ENCODE peak calls at places on chromosome 12, in five cellular contexts. N is ELR; Q is stimulated activated CD4-positive, alpha-beta T cell treated with anti-CD3 and anti-CD28 coated beads, Interleukin-1b, Interleukin-23, amount 100 ng/mL, for 24 hours; L is germinal center; V is lung. A is an unnamed sample.
A peak's percentile ranks its signal among the peaks of the same experiment; 100 is the strongest.

GRCh38 chr12:50520808-50521207 is 16.0 kb downstream of the DIP2B start:
- DNase-seq in V (no peak), N (no peak), Q (no peak), L (no peak), A (no peak)

GRCh38 chr12:24591079-24591626 is 357.7 kb downstream of the BCAT1 start:
- DNase-seq in N (no peak), Q (no peak), L (no peak), V (no peak), A (no peak)

GRCh38 chr12:75943730-75944096 is 87.9 kb downstream of the PHLDA1 start:
- DNase-seq in V (no peak), Q (no peak), L (no peak), N (no peak), A (no peak)

GRCh38 chr12:124563401-124563800 is 4.0 kb downstream of the NCOR2 start:
- DNase-seq in V (no peak), L (no peak), Q (no peak), N (no peak), A (no peak)

GRCh38 chr12:18824287-18824686 is 86.4 kb downstream of the CAPZA3 start:
- DNase-seq in N (no peak), L (no peak), V (no peak), Q (no peak), A (no peak)

GRCh38 chr12:4089147-4089606 is 184.4 kb upstream of the CCND2 start:
- DNase-seq in L (no peak), Q (no peak), V (no peak), N (no peak), A (no peak)

GRCh38 chr12:124853781-124854636 is 9.7 kb downstream of the SCARB1 start:
- DNase-seq in Q (no peak), L (no peak), N (no peak), V (no peak), A (no peak)

GRCh38 chr12:117850048-117850447 is 118.7 kb downstream of the KSR2 start:
- DNase-seq in V (no peak), N (peak; percentile 66), L (peak; percentile 45), Q (no peak), A (no peak)

GRCh38 chr12:111406474-111407370 is 999 bp downstream of the SH2B3 start:
- DNase-seq in Q (no peak), V (no peak), N (no peak), L (peak; percentile 52), A (no peak)

GRCh38 chr12:32305163-32305562 is 94.2 kb upstream of the FGD4 start:
- DNase-seq in N (no peak), V (no peak), L (no peak), Q (no peak), A (no peak)

GRCh38 chr12:66290716-66291200 is 11.5 kb upstream of the HELB start:
- DNase-seq in V (no peak), L (no peak), Q (no peak), N (no peak), A (no peak)

GRCh38 chr12:76085159-76085868 is 829 bp upstream of the NAP1L1 start:
- DNase-seq in Q (peak; percentile 21), N (peak; percentile 70), L (no peak), V (no peak), A (no peak)

GRCh38 chr12:2824541-2824940 is 10.3 kb downstream of the NRIP2 start:
- DNase-seq in V (no peak), Q (no peak), N (no peak), L (no peak), A (no peak)

GRCh38 chr12:113310489-113310888 is 24.4 kb downstream of the SLC8B1 start:
- DNase-seq in N (peak; percentile 41), Q (no peak), L (no peak), V (no peak), A (no peak)

GRCh38 chr12:48580831-48581230 is 11.0 kb upstream of the LALBA start:
- DNase-seq in L (no peak), Q (no peak), N (no peak), V (no peak), A (no peak)

A was measured in DMS 273 treated with DMSO at 0.1 percent for 48 hours.